ENCODE peak calls at places on chromosomes 16 and 17, in seven cellular contexts. A is GM20000; Z is hippocampal formation; D is thoracic aorta; Y is substantia nigra; V is tibial artery; R is stimulated activated CD8-positive, alpha-beta memory T cell treated with anti-CD3 and anti-CD28 coated beads, Interleukin-15, amount 100 ng/mL, for 24 hours. C is an unnamed sample.

GRCh38 chr17:36777118-36777517 is 160.2 kb upstream of the LHX1 start:
- DNase-seq in A (no peak), R (no peak), Z (no peak), D (no peak), Y (no peak), V (no peak), C (no peak)

GRCh38 chr17:73223626-73224616 is 31.1 kb downstream of the COG1 start:
- DNase-seq in A (no peak), V (no peak), Y (no peak), D (no peak), Z (no peak), R (no peak), C (no peak)

GRCh38 chr16:83137326-83137770 is 510.6 kb downstream of the CDH13 start:
- DNase-seq in D (no peak), A (peak), V (no peak), R (no peak), Z (no peak), Y (no peak), C (peak)

GRCh38 chr16:87725596-87726235 is 40.1 kb downstream of the KLHDC4 start:
- DNase-seq in Y (no peak), V (no peak), D (no peak), Z (no peak), R (no peak), A (peak), C (no peak)

GRCh38 chr17:56934280-56934679 is 20.4 kb upstream of the TRIM25 start:
- DNase-seq in R (no peak), Y (no peak), Z (no peak), D (no peak), V (no peak), A (no peak), C (no peak)

GRCh38 chr17:75764417-75764710 is 628 bp downstream of the GALK1 start:
- DNase-seq in V (no peak), A (no peak), Z (no peak), Y (no peak), D (no peak), R (no peak), C (no peak)

GRCh38 chr17:1555618-1556471 is 6.7 kb downstream of the PITPNA start:
- DNase-seq in Y (peak), D (no peak), Z (no peak), V (no peak), R (no peak), A (peak), C (no peak)

GRCh38 chr17:37742762-37743611 is 1.9 kb downstream of the HNF1B start:
- DNase-seq in V (no peak), R (no peak), A (peak), Y (no peak), Z (no peak), D (no peak), C (no peak)

GRCh38 chr16:19744670-19745069 is 26.6 kb downstream of the IQCK start:
- DNase-seq in R (no peak), Z (no peak), A (no peak), Y (no peak), V (no peak), D (no peak), C (no peak)

GRCh38 chr16:86479419-86479818 is 30.9 kb upstream of the FOXF1 start:
- DNase-seq in V (no peak), Z (no peak), Y (no peak), D (no peak), A (no peak), R (no peak), C (peak)

GRCh38 chr16:67571981-67572431 is 9.7 kb downstream of the CTCF start:
- DNase-seq in R (no peak), A (no peak), Y (no peak), D (no peak), V (no peak), Z (no peak), C (no peak)

GRCh38 chr16:50302472-50303005 is 36.2 kb downstream of the ADCY7 start:
- DNase-seq in A (no peak), Z (no peak), Y (no peak), R (no peak), V (peak), D (no peak), C (no peak)

GRCh38 chr17:77890771-77891170 is 67.7 kb upstream of the TNRC6C start:
- DNase-seq in D (no peak), V (no peak), Y (no peak), A (no peak), Z (no peak), R (no peak), C (no peak)

GRCh38 chr16:8853150-8853549 is 15.7 kb downstream of the CARHSP1 start:
- DNase-seq in V (no peak), Z (no peak), D (no peak), A (no peak), Y (no peak), R (no peak), C (no peak)

GRCh38 chr16:50526249-50526648 is 21.9 kb upstream of the NKD1 start:
- DNase-seq in R (no peak), D (no peak), Y (no peak), V (no peak), A (no peak), Z (no peak), C (no peak)

GRCh38 chr16:88844412-88845118 is 12.2 kb downstream of the GALNS start:
- DNase-seq in Z (no peak), Y (no peak), R (no peak), V (no peak), A (no peak), D (no peak), C (no peak)

GRCh38 chr16:23855010-23855409 is 19.2 kb downstream of the PRKCB start:
- DNase-seq in A (no peak), R (no peak), Y (no peak), Z (no peak), V (no peak), D (no peak), C (no peak)

GRCh38 chr16:6335072-6335471 is 997.6 kb upstream of the RBFOX1 start:
- DNase-seq in R (no peak), Y (no peak), A (no peak), D (no peak), Z (no peak), V (no peak), C (no peak)

GRCh38 chr17:9115446-9116265 is 94.3 kb downstream of the NTN1 start:
- DNase-seq in A (no peak), Y (peak), V (peak), Z (peak), D (peak), R (no peak), C (peak)

GRCh38 chr16:6493555-6493954 is 839.1 kb upstream of the RBFOX1 start:
- DNase-seq in V (no peak), D (no peak), Y (no peak), A (no peak), R (no peak), Z (no peak), C (no peak)

GRCh38 chr17:81028506-81028858 is 6.5 kb upstream of the BAIAP2 start:
- DNase-seq in A (no peak), R (no peak), D (no peak), Y (no peak), Z (no peak), V (no peak), C (no peak)

GRCh38 chr17:72030067-72030899 is 90.5 kb upstream of the SOX9 start:
- DNase-seq in R (no peak), A (peak), Z (peak), D (no peak), V (no peak), Y (peak), C (peak)

GRCh38 chr17:9151091-9151490 is 129.8 kb downstream of the NTN1 start:
- DNase-seq in A (no peak), Z (no peak), D (no peak), R (no peak), Y (no peak), V (no peak), C (no peak)

GRCh38 chr17:40775945-40776344 is 3.9 kb upstream of the KRT26 start:
- DNase-seq in D (no peak), R (no peak), Z (no peak), A (no peak), V (no peak), Y (no peak), C (no peak)